ENCODE peak calls at places on chromosomes 13 and 19, in six cellular contexts. Y is aorta, T is tibial artery, E is fibroblast of the aortic adventitia, U is K562, P is foreskin fibroblast. X is an unnamed sample.

GRCh38 chr19:3537438-3538240 is 1.3 kb upstream of the TEKTIP1 start:
- DNase-seq in P (no peak), U (peak), E (no peak), Y (no peak), T (no peak), X (no peak)

GRCh38 chr19:41999071-41999877 is 5.2 kb upstream of the ATP1A3 start:
- DNase-seq in E (no peak), T (no peak), U (no peak), Y (no peak), P (no peak), X (no peak)

GRCh38 chr13:114264886-114265611 is 16.4 kb upstream of the UPF3A start:
- DNase-seq in U (no peak), T (no peak), E (peak), Y (no peak), P (peak), X (peak)

GRCh38 chr19:11142528-11143171 is 12.9 kb downstream of the SPC24 start:
- DNase-seq in Y (peak), P (peak), E (peak), T (peak), U (peak), X (peak)

GRCh38 chr13:78238911-78239310 is 320.3 kb upstream of the EDNRB start:
- DNase-seq in P (no peak), E (no peak), U (no peak), Y (no peak), T (no peak), X (no peak)

GRCh38 chr13:59666504-59666903 is 497.2 kb downstream of the DIAPH3 start:
- DNase-seq in U (no peak), T (no peak), P (no peak), Y (no peak), E (peak), X (no peak)

GRCh38 chr19:35903550-35904179 is 1.3 kb downstream of the HCST start:
- DNase-seq in U (peak), T (peak), Y (peak), P (peak), E (peak), X (peak)

GRCh38 chr13:50340566-50341287 is 325.5 kb downstream of the KCNRG start:
- DNase-seq in Y (no peak), T (no peak), P (no peak), U (no peak), E (no peak), X (no peak)

GRCh38 chr19:11422163-11423068 is 3.3 kb upstream of the RGL3 start:
- DNase-seq in U (peak), Y (peak), E (peak), P (peak), T (peak), X (no peak)

GRCh38 chr19:55473201-55473600 is 3.2 kb upstream of the ZNF628 start:
- DNase-seq in Y (no peak), U (no peak), E (no peak), P (no peak), T (no peak), X (no peak)

GRCh38 chr13:101576452-101576851 is 124.0 kb downstream of the ITGBL1 start:
- DNase-seq in E (no peak), Y (no peak), P (peak), T (no peak), U (no peak), X (no peak)

GRCh38 chr13:22463089-22463488 is 717.7 kb upstream of the SGCG start:
- DNase-seq in U (no peak), E (no peak), P (no peak), T (no peak), Y (no peak), X (no peak)

GRCh38 chr13:106597190-106597589 is 29.3 kb upstream of the ARGLU1 start:
- DNase-seq in Y (peak), T (peak), P (no peak), U (no peak), E (peak), X (no peak)

GRCh38 chr13:95153647-95154405 is 147.4 kb downstream of the ABCC4 start:
- DNase-seq in Y (no peak), E (peak), P (peak), U (no peak), T (no peak), X (peak)

GRCh38 chr19:18587561-18587960 is 1.0 kb upstream of the REX1BD start:
- DNase-seq in T (no peak), Y (no peak), U (no peak), E (no peak), P (no peak), X (no peak)
- H3K4me3 ChIP-seq in T (no peak), Y (no peak), U (peak), E (no peak), P (no peak), X (no peak)

DNA sequence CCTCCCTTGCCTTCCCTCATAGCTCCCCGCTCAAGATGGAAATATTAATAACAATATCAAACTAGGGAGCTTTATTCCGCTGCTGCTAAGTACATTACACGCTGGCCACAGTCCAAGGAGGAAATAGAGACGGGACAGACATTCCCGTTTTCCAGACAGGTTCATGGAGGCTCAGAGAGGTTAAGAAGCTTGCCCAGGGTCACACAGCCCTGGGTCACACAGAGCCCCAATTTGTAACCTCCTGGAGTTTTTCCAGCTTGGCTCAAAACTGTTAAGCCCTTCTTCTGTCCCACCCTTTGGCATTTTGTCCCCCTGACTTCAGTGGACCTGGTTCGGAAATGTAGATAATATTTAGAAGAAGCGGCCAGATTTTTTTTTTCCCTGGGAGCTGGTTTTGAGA is 2.0 kb downstream of the BICRA start:
- DNase-seq in T (no peak), Y (no peak), E (no peak), P (no peak), U (no peak), X (no peak)
- H3K4me3 ChIP-seq in T (peak), Y (no peak), E (peak), P (peak), U (no peak), X (peak)

DNA sequence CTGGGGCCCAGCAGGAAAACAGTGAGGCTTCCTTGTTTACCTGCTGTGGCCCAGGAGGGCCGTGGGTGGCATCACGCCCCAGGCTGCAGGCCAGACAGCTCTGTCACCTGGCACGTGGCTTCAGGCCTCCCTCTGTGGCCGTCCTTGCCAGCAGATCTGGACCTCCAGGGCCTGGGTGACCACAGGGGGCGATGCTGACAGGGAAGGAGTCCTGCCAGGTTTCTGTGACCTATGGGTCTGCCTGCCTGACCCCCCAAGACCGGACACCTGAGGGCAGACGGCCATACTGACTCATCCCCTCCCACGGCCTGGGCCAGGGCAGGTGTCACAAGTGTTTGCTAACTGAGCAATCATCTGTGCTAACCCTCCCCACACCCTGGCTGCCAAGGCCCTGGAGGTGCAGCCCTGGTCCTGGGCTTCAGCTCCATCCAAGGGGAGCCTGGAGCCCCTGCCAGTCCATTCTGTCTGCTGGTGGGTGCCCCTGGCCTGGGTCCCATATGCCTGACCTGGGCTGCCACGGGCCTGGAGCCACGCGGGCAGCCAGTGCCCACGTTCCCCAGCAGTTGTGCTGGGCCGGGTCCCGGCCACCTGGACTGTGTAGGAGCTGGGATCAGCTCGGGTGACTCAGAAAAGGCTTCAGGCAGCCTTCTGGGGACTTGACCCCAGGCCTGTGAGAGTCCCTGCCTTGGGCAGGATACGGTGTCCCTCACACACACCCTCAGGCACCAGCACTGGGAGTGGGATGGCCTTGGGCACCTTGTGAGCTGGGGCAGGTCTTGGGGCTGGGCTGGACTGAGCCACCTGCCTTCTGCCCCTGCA is 3.7 kb downstream of the CDC34 start:
- DNase-seq in Y (peak), P (no peak), E (no peak), T (no peak), U (peak), X (no peak)
- H3K4me3 ChIP-seq in Y (no peak), P (no peak), E (no peak), T (no peak), U (no peak), X (no peak)

GRCh38 chr13:52599037-52599852 is 43.0 kb upstream of the HNRNPA1L2 start:
- DNase-seq in U (no peak), Y (no peak), P (peak), E (peak), T (no peak), X (no peak)
- H3K4me3 ChIP-seq in U (no peak), Y (peak), P (peak), E (peak), T (peak), X (peak)

DNA sequence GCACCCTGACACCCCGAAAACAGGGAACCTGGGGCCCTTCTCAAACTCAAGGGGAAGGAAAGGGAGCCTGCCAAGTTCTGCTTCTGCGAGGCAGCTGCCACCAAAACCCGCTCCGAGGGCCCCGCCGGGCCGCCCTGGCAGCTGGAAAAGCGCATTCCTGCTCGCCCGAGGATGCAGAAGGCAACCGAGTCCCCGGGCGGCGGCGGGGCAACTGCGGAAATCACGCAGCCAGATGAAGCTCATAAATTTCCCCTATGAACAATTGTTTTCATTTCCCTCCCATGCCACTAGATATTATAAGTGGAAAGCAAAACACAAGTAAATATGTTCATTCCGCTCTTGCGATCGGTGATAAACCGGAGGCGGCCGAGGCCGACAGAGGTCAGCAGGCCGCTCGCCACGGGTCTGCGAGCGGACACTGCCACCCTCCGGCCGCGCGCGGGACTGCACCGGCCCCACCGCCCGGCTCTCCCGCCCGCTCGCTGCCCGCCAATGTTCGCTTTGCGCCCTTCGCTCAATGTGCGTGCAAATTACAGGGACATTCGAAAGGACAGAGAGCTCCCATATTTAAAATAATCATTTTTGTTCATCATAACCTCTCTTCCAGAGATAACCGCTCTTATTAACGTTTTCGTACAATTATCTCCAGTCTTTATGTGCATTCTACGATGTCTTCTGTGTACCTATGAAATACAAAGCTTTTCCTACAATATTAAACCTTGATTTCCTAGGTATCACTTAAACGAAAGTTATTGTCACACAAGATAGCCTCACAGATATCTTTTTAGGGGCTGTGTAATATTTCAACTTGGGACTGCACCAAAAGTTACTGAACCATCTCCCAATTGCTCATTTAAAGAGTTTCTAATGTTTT is 120.8 kb upstream of the ZNF507 start:
- DNase-seq in U (peak), P (peak), E (peak), Y (peak), T (no peak), X (no peak)
- H3K4me3 ChIP-seq in U (no peak), P (peak), E (no peak), Y (no peak), T (no peak), X (peak)

GRCh38 chr19:17078038-17078919 is 2.7 kb downstream of the MYO9B start:
- DNase-seq in U (no peak), T (no peak), Y (peak), E (no peak), P (no peak), X (no peak)
- H3K4me3 ChIP-seq in U (no peak), T (peak), Y (no peak), E (peak), P (no peak), X (no peak)

GRCh38 chr13:79314652-79315051 is 91.4 kb downstream of the RBM26 start:
- DNase-seq in Y (no peak), E (no peak), T (no peak), U (no peak), P (no peak), X (no peak)
- H3K4me3 ChIP-seq in Y (no peak), E (no peak), T (no peak), U (no peak), P (no peak), X (no peak)